ENCODE peak calls at places on chromosomes 11 and 22, in ten cellular contexts. W is PC-3; Z is GM12878; O is RWPE1; Q is aorta; V is tibial artery; E is fibroblast of lung; L is brain microvascular endothelial cell; C is HCT116; R is CD4-positive, CD25-positive, alpha-beta regulatory T cell. B is an unnamed sample.

GRCh38 chr11:11979487-11980117 is 28.8 kb downstream of the DKK3 start:
- DNase-seq in E (peak), R (no peak), C (no peak), W (peak), Q (no peak), Z (no peak), V (peak), O (no peak), L (peak), B (no peak)

GRCh38 chr11:115916596-115916995 is 412.4 kb upstream of the CADM1 start:
- DNase-seq in O (no peak), R (no peak), E (no peak), W (no peak), V (no peak), L (no peak), Q (no peak), C (no peak), Z (no peak), B (no peak)

GRCh38 chr22:42190274-42190673 is 59.7 kb upstream of the CYP2D6 start:
- DNase-seq in V (no peak), L (no peak), W (no peak), Q (no peak), Z (no peak), R (no peak), O (no peak), E (peak), C (no peak), B (no peak)

GRCh38 chr11:73225851-73226250 is 7.8 kb downstream of the P2RY2 start:
- DNase-seq in O (no peak), Z (no peak), V (peak), L (no peak), C (no peak), E (no peak), W (no peak), R (no peak), Q (peak), B (no peak)

GRCh38 chr11:772429-773390 is 4.6 kb downstream of the GATD1 start:
- DNase-seq in W (no peak), Q (peak), L (no peak), R (no peak), Z (no peak), O (no peak), C (no peak), E (no peak), V (no peak), B (peak)

GRCh38 chr22:45895436-45896152 is 81.4 kb downstream of the WNT7B start:
- DNase-seq in Z (no peak), O (no peak), V (no peak), W (no peak), R (no peak), L (no peak), E (no peak), Q (peak), C (no peak), B (peak)

GRCh38 chr22:31098633-31099110 is 8.7 kb downstream of the SELENOM start:
- DNase-seq in L (no peak), E (no peak), C (no peak), O (no peak), Q (no peak), V (peak), W (no peak), Z (no peak), R (no peak), B (peak)

GRCh38 chr22:38831166-38831945 is 12.5 kb downstream of the NPTXR start:
- DNase-seq in E (peak), C (no peak), Q (peak), W (no peak), O (no peak), L (peak), Z (no peak), V (peak), R (no peak), B (no peak)

GRCh38 chr11:292211-293121 is 3.5 kb downstream of the PGGHG start:
- DNase-seq in Q (peak), E (no peak), C (no peak), V (peak), Z (no peak), L (no peak), R (no peak), O (no peak), W (no peak), B (no peak)

GRCh38 chr22:21632237-21632895 is at the start of gene CCDC116:
- DNase-seq in W (no peak), L (no peak), O (no peak), E (no peak), C (no peak), V (no peak), R (peak), Z (no peak), Q (no peak), B (no peak)

DNA sequence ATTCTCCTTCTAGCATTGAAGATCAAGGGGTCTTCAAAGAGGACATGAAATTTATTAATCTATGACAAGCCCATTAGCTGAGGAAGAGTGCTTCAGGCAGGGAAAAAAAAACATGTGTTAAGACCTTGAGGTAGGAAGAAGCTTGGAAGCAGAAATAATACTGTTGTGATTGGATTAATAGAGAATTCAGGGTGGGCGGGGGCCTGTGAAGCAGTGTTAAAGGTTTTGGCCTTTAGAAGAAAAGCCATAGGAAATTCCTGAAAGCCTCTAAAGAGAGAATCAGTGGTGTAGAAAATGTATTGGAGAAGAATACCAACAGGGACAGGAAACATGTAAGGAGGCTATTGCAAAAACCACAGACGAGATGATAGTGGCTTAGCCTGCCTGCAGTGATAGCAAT is 404.5 kb upstream of the ANO3 start:
- DNase-seq in C (no peak), O (no peak), R (no peak), E (no peak), L (peak), V (no peak), Z (no peak), Q (no peak), W (no peak), B (no peak)
- H3K27ac ChIP-seq in C (no peak), O (no peak), R (no peak), E (no peak), L (no peak), V (no peak), Z (no peak), Q (no peak), W (no peak), B (no peak)

DNA sequence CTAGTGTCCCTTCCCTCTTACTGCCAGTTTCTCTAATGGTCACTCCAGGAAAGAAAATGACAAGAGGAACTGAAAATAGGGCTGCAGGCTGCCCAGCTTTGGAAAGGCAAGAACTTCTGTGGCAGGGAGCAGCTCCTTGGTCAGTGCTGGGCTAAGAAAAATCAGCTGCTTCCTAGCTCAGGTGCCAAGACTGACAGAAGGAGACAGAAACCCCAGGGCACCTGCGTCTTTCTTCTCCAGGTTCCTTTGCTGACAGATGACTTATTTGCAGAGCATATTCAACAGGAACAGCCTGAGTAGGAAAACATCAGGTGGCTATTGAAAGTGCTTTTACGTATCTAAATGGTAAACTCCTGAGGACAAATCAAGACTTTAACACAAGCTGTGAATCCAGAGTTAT is 25.4 kb downstream of the MAML2 start:
- DNase-seq in E (no peak), Q (no peak), L (no peak), V (no peak), C (no peak), Z (no peak), O (no peak), W (no peak), R (no peak), B (no peak)
- H3K27ac ChIP-seq in E (no peak), Q (peak), L (no peak), V (peak), C (no peak), Z (no peak), O (no peak), W (no peak), R (no peak), B (no peak)

DNA sequence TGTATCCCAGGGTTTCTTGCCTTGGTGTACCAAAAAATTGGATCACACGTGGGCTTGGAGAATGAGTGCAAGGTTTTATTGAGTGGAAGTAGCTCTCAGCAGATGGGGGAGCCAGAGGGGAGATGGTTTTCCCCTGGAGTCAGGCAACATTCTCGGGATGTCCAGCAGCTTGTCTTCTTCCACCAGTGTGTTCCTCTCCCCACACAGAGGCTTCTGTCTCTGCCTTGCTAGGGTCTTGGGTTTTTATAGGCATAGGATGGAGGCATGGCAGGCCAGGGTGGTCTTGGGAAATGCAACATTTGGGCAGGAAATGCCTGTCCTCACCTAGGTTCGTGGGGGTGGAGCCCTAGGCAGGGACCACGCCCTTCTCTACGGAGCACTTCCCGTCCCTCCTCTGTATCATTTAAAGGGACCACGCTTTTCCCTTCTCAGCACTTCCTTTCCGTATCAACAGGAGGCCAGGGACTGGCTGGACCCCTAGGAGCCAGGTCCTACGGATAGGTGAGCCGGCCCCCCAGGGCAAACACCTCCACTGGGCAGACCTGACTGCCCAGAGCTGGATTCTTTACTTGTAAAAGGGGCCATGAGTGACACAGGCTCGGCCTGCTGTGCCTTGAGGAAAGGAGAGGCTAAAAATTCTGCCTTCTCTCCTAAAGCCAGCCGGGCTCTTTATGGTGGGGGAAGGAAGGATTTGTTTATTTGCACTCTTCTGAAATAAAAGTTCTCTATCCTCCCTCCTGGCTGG is 55.3 kb upstream of the CCDC188 start:
- DNase-seq in L (peak), W (peak), Z (peak), Q (peak), E (peak), C (peak), O (peak), V (no peak), R (peak), B (peak)
- H3K27ac ChIP-seq in L (peak), W (no peak), Z (peak), Q (no peak), E (peak), C (peak), O (peak), V (peak), R (peak), B (peak)

DNA sequence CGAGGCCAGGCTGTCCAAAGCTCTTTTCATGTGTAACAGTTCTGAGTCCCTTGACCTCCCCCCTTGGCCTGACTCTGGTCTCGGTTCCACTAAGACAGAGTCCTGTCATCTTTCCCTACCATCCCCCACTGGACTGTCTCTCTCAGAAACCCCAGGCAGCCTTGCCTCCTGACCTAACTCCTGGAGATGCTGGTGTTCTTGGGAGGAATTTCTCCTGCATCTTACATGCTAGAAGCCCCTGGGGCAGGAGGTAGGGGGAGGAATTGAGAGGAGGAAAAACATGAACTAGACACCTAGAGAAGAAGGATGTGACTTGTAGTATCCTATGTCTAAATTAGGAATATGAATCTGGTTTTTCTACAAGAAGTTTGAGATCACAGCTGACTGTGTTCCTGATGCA is 648 bp upstream of the IL18BP start:
- DNase-seq in R (no peak), V (no peak), Q (no peak), O (no peak), Z (no peak), C (no peak), E (no peak), W (no peak), L (no peak), B (no peak)
- H3K27ac ChIP-seq in R (no peak), V (no peak), Q (no peak), O (peak), Z (peak), C (no peak), E (no peak), W (no peak), L (no peak), B (no peak)

GRCh38 chr11:66953431-66953833 is 4.8 kb downstream of the PC start:
- DNase-seq in E (no peak), W (no peak), R (no peak), Z (no peak), C (no peak), Q (no peak), L (no peak), V (no peak), O (no peak), B (no peak)
- H3K27ac ChIP-seq in E (no peak), W (no peak), R (no peak), Z (no peak), C (no peak), Q (no peak), L (no peak), V (no peak), O (no peak), B (no peak)

GRCh38 chr11:8232414-8232813 is 31.3 kb downstream of the LMO1 start:
- DNase-seq in L (no peak), C (no peak), V (no peak), O (no peak), R (no peak), W (no peak), E (no peak), Z (no peak), Q (no peak), B (no peak)
- H3K27ac ChIP-seq in L (no peak), C (no peak), V (no peak), O (peak), R (no peak), W (no peak), E (no peak), Z (no peak), Q (no peak), B (no peak)

GRCh38 chr11:122230387-122230760 is 114.4 kb upstream of the BLID start:
- DNase-seq in L (no peak), Z (no peak), V (no peak), R (no peak), W (no peak), C (no peak), E (peak), O (no peak), Q (no peak), B (no peak)
- H3K27ac ChIP-seq in L (no peak), Z (no peak), V (no peak), R (no peak), W (no peak), C (no peak), E (peak), O (no peak), Q (no peak), B (no peak)

GRCh38 chr11:64314805-64315561 is 2.4 kb downstream of the TRMT112 start:
- DNase-seq in O (no peak), C (no peak), Q (no peak), W (no peak), R (no peak), L (no peak), V (peak), Z (no peak), E (no peak), B (no peak)
- H3K27ac ChIP-seq in O (peak), C (peak), Q (no peak), W (no peak), R (no peak), L (no peak), V (no peak), Z (no peak), E (no peak), B (no peak)